ENCODE peak calls at places on chromosomes 7 and 10, in eight cellular contexts. F is putamen, N is RKO, O is GM04504, R is left ventricle myocardium inferior, S is HL-60, B is GM19239, K is left ventricle myocardium superior. U is an unnamed sample.

GRCh38 chr10:6009961-6010360 is 32.6 kb upstream of the IL15RA start:
- DNase-seq in F (no peak), N (no peak), O (no peak), R (no peak), S (no peak), B (no peak), K (no peak), U (no peak)

GRCh38 chr7:82382276-82382675 is 61.3 kb downstream of the CACNA2D1 start:
- DNase-seq in F (no peak), N (no peak), O (no peak), R (no peak), S (no peak), B (no peak), K (no peak), U (no peak)

GRCh38 chr10:95328013-95328412 is 37.2 kb upstream of the PDLIM1 start:
- DNase-seq in F (no peak), N (no peak), O (no peak), R (no peak), S (no peak), B (no peak), K (no peak), U (no peak)

GRCh38 chr10:21355591-21356011 is 169.9 kb downstream of the SKIDA1 start:
- DNase-seq in F (no peak), N (no peak), O (no peak), R (no peak), S (no peak), B (no peak), K (no peak), U (no peak)

GRCh38 chr7:137289101-137289500 is 54.4 kb downstream of the PTN start:
- DNase-seq in F (no peak), N (no peak), O (no peak), R (no peak), S (no peak), B (no peak), K (no peak), U (no peak)

GRCh38 chr10:61842755-61843497 is 58.6 kb upstream of the ARID5B start:
- DNase-seq in F (no peak), N (peak), O (no peak), R (no peak), S (no peak), B (no peak), K (no peak), U (no peak)

GRCh38 chr10:123868058-123868995 is 23.3 kb downstream of the CPXM2 start:
- DNase-seq in F (no peak), N (no peak), O (no peak), R (no peak), S (no peak), B (no peak), K (no peak), U (no peak)

GRCh38 chr10:13792011-13792410 is 205.2 kb downstream of the PRPF18 start:
- DNase-seq in F (no peak), N (no peak), O (no peak), R (peak), S (no peak), B (no peak), K (peak), U (no peak)

GRCh38 chr10:121813211-121813812 is 114.5 kb downstream of the ATE1 start:
- DNase-seq in F (no peak), N (no peak), O (no peak), R (no peak), S (no peak), B (no peak), K (no peak), U (no peak)

GRCh38 chr10:84499846-84500245 is 171.5 kb downstream of the CCSER2 start:
- DNase-seq in F (no peak), N (no peak), O (no peak), R (no peak), S (no peak), B (no peak), K (no peak), U (peak)

GRCh38 chr7:121126801-121127534 is 138.5 kb downstream of the CPED1 start:
- DNase-seq in F (no peak), N (peak), O (peak), R (no peak), S (no peak), B (no peak), K (no peak), U (no peak)

GRCh38 chr7:20561908-20562307 is 53.6 kb upstream of the ABCB5 start:
- DNase-seq in F (no peak), N (no peak), O (no peak), R (no peak), S (no peak), B (no peak), K (no peak), U (no peak)

U was measured in CMK.